ENCODE peak calls at places on chromosomes 3 and 15, in seven cellular contexts. O is K562, H is HEK293T, J is H1, S is HCT116, Z is HepG2, K is GM12878. G is an unnamed sample.
A peak's percentile ranks its signal among the peaks of the same experiment; 100 is the strongest.

GRCh38 chr3:54445630-54446029 is 323.3 kb downstream of the CACNA2D3 start:
- DNase-seq in O (no peak), S (no peak), J (no peak), Z (no peak), K (no peak), H (no peak), G (no peak)

GRCh38 chr15:42619641-42620371 is 44.4 kb downstream of the STARD9 start:
- DNase-seq in O (no peak), Z (no peak), K (no peak), H (no peak), S (no peak), J (peak; percentile 81), G (peak; percentile 77)

GRCh38 chr3:32354362-32354778 is 37.3 kb upstream of the CMTM7 start:
- DNase-seq in K (no peak), H (no peak), O (no peak), Z (peak; percentile 67), J (no peak), S (no peak), G (no peak)

GRCh38 chr3:64327039-64327804 is 102.0 kb upstream of the PRICKLE2 start:
- DNase-seq in K (no peak), O (peak; percentile 4), J (no peak), H (no peak), Z (no peak), S (no peak), G (no peak)

GRCh38 chr3:54073386-54073785 is 49.0 kb upstream of the CACNA2D3 start:
- DNase-seq in K (no peak), S (no peak), O (no peak), J (no peak), H (no peak), Z (no peak), G (no peak)

GRCh38 chr3:137163241-137163916 is 205.6 kb downstream of the IL20RB start:
- DNase-seq in H (no peak), Z (no peak), K (no peak), O (no peak), S (no peak), J (no peak), G (no peak)

GRCh38 chr3:81393251-81393650 is 368.2 kb downstream of the GBE1 start:
- DNase-seq in K (no peak), O (no peak), Z (no peak), H (no peak), J (no peak), S (no peak), G (no peak)

GRCh38 chr3:21551019-21551418 is 200.0 kb downstream of the ZNF385D start:
- DNase-seq in Z (peak; percentile 1), J (no peak), S (no peak), H (no peak), O (peak; percentile 61), K (no peak), G (no peak)

GRCh38 chr3:156474560-156475389 is 80.1 kb downstream of the SSR3 start:
- DNase-seq in H (peak; percentile 51), Z (no peak), J (no peak), S (no peak), O (peak; percentile 54), K (no peak), G (peak; percentile 53)

GRCh38 chr3:184261270-184262165 is at the start of gene CAMK2N2:
- DNase-seq in O (peak; percentile 76), H (peak; percentile 69), J (peak; percentile 88), K (no peak), S (no peak), Z (peak; percentile 41), G (peak; percentile 85)

GRCh38 chr3:122942241-122942640 is 85.3 kb downstream of the SEMA5B start:
- DNase-seq in K (no peak), O (no peak), J (no peak), H (no peak), Z (no peak), S (no peak), G (no peak)

GRCh38 chr3:171846594-171846993 is 3.4 kb downstream of the TMEM212 start:
- DNase-seq in S (no peak), H (no peak), Z (no peak), J (no peak), O (no peak), K (peak; percentile 80), G (no peak)

GRCh38 chr3:100737334-100737733 is 28.0 kb downstream of the TFG start:
- DNase-seq in H (peak; percentile 13), S (no peak), K (no peak), Z (no peak), J (no peak), O (peak; percentile 19), G (no peak)

GRCh38 chr3:111695584-111696213 is 100.6 kb upstream of the ZBED2 start:
- DNase-seq in H (no peak), K (no peak), O (no peak), S (no peak), J (no peak), Z (peak; percentile 15), G (no peak)

GRCh38 chr3:180646187-180646790 is 33.0 kb downstream of the CCDC39 start:
- DNase-seq in O (no peak), K (no peak), J (no peak), Z (no peak), H (no peak), S (peak; percentile 2), G (no peak)

GRCh38 chr3:127754411-127755304 is 67.7 kb downstream of the MGLL start:
- DNase-seq in S (no peak), H (no peak), K (peak; percentile 84), J (no peak), Z (no peak), O (no peak), G (no peak)

GRCh38 chr3:192727032-192727847 is at the start of gene FGF12:
- DNase-seq in H (peak; percentile 81), S (no peak), Z (peak; percentile 2), K (no peak), J (peak; percentile 94), O (peak; percentile 1), G (peak; percentile 96)

GRCh38 chr15:57640935-57641682 is 49.4 kb downstream of the MYZAP start:
- DNase-seq in J (no peak), Z (peak; percentile 26), K (no peak), S (no peak), H (peak; percentile 24), O (peak; percentile 32), G (peak; percentile 38)

GRCh38 chr3:34386309-34386708 is 587.9 kb downstream of the PDCD6IP start:
- DNase-seq in J (no peak), Z (no peak), K (no peak), S (no peak), H (no peak), O (no peak), G (no peak)

GRCh38 chr3:34377961-34378360 is 579.5 kb downstream of the PDCD6IP start:
- DNase-seq in J (no peak), Z (no peak), H (no peak), S (no peak), O (no peak), K (no peak), G (no peak)

GRCh38 chr3:34387831-34388564 is 589.6 kb downstream of the PDCD6IP start:
- DNase-seq in Z (no peak), K (no peak), H (no peak), O (no peak), S (no peak), J (no peak), G (peak; percentile 16)

GRCh38 chr3:34381243-34381642 is 582.8 kb downstream of the PDCD6IP start:
- DNase-seq in K (no peak), S (no peak), Z (no peak), H (no peak), J (no peak), O (no peak), G (no peak)

GRCh38 chr3:34382859-34383258 is 584.4 kb downstream of the PDCD6IP start:
- DNase-seq in H (no peak), O (no peak), Z (no peak), J (no peak), S (no peak), K (no peak), G (no peak)
- TF ChIP-seq SP1 in H (no peak), O (no peak), Z (no peak), J (no peak), S (no peak), K (no peak), G (no peak)

DNA sequence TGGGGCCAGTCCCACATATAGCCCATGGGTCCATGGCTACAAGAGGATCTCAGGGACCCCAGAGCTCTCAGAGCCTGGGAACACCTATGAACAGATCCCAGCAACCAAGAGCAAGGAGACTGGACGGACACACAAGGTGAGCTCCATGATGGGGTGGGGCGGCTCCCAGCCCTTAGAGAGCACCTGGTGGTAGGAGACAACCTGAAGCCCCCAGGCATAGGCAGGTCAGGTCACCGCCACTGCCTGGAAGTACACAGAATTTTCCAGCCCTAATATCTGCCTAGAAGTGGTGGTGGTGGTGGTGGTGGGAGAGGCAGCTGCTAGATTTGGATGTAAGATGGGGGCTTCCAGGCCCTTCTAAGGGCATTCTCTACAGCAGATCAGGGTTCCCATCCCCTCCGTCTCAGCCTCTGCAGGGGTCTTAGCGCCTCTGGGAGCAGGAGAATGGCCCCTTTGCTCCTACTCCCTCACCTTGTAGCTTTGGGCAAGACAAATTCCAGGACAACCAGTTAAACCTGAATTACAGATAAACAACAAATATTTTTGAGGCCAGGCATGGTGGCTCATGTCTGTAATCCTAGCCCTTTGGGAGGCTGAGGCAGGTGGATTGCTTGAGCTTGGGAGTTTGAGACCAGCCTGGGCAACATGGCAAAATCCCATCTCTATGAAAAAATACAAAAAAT is 9.2 kb downstream of the SH2D7 start:
- DNase-seq in Z (no peak), S (no peak), K (no peak), O (no peak), J (no peak), H (no peak), G (no peak)
- TF ChIP-seq SP1 in Z (no peak), S (no peak), K (no peak), O (no peak), J (no peak), H (no peak), G (no peak)

GRCh38 chr15:79846539-79846938 is 50.3 kb downstream of the MTHFS start:
- DNase-seq in K (no peak), O (no peak), H (no peak), S (no peak), Z (peak; percentile 11), J (no peak), G (no peak)
- TF ChIP-seq SP1 in K (no peak), O (no peak), H (no peak), S (no peak), Z (no peak), J (no peak), G (no peak)

DNA sequence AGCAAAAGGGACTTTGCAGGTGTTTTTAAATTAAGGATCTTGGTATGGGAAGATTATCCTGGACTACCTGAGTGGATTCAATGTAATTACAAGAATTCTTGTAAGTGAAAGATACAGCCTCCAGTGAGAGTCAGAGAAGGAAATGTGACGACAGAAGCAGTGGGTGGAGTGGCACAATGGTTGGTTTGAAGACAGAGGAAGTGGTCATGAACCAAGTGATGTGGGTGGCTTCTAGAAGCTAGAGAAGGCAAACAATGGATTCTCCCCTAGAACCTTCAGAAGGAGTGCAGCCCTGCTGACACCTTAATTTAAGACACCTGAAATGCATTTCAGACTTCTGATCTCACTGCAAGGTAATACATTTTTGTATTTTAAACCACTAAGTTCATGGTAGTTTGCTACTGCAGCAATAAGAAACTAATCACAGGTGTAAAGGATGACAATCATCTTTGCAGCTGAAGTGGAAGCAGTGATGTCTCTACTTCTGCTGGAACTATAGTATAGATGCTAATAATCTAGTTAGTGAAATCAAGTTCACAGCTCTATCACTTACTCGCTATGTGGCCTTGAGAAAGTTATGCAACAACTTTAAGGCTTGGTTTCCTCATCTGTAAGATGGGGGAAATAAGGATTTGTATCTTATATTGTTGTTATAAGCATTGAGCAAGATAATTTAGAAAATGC is 403.4 kb upstream of the SUCLG2 start:
- DNase-seq in J (no peak), K (no peak), S (no peak), Z (no peak), H (no peak), O (no peak), G (no peak)
- TF ChIP-seq SP1 in J (no peak), K (no peak), S (no peak), Z (no peak), H (no peak), O (no peak), G (no peak)